ENCODE peak calls at places on chromosomes 7 and 10, in four cellular contexts. One of them, this sample, is unnamed.

GRCh38 chr7:77655836-77656455 is 40.3 kb upstream of the RSBN1L start:
- DNase-seq in ovary: no peak
- DNase-seq in sigmoid colon: no peak
- DNase-seq in M059J: peak
- DNase-seq in this sample: no peak

GRCh38 chr7:11341285-11341944 is 367.7 kb downstream of the PHF14 start:
- DNase-seq in ovary: no peak
- DNase-seq in sigmoid colon: no peak
- DNase-seq in M059J: peak
- DNase-seq in this sample: no peak

GRCh38 chr10:83229991-83230390 is 909.3 kb upstream of the GHITM start:
- DNase-seq in ovary: no peak
- DNase-seq in sigmoid colon: no peak
- DNase-seq in M059J: no peak
- DNase-seq in this sample: no peak

GRCh38 chr10:87598700-87599099 is 61.0 kb upstream of the PAPSS2 start:
- DNase-seq in ovary: no peak
- DNase-seq in sigmoid colon: no peak
- DNase-seq in M059J: no peak
- DNase-seq in this sample: no peak

GRCh38 chr7:507623-508305 is 11.9 kb downstream of the PDGFA start:
- DNase-seq in ovary: no peak
- DNase-seq in sigmoid colon: peak
- DNase-seq in M059J: no peak
- DNase-seq in this sample: peak

GRCh38 chr10:85105614-85106013 is 777.2 kb downstream of the CCSER2 start:
- DNase-seq in ovary: no peak
- DNase-seq in sigmoid colon: no peak
- DNase-seq in M059J: no peak
- DNase-seq in this sample: no peak

GRCh38 chr10:44520651-44521050 is 135.8 kb upstream of the CXCL12 start:
- DNase-seq in ovary: no peak
- DNase-seq in sigmoid colon: no peak
- DNase-seq in M059J: peak
- DNase-seq in this sample: no peak

GRCh38 chr7:129434172-129434845 is at the start of gene STRIP2:
- DNase-seq in ovary: peak
- DNase-seq in sigmoid colon: peak
- DNase-seq in M059J: peak
- DNase-seq in this sample: peak

GRCh38 chr10:13449296-13449695 is 79.5 kb downstream of the BEND7 start:
- DNase-seq in ovary: no peak
- DNase-seq in sigmoid colon: no peak
- DNase-seq in M059J: no peak
- DNase-seq in this sample: no peak

GRCh38 chr7:148898845-148899474 is 14.9 kb upstream of the EZH2 start:
- DNase-seq in ovary: no peak
- DNase-seq in sigmoid colon: no peak
- DNase-seq in M059J: no peak
- DNase-seq in this sample: no peak

GRCh38 chr10:127612-128432 is 7.4 kb upstream of the ZMYND11 start:
- DNase-seq in ovary: no peak
- DNase-seq in sigmoid colon: no peak
- DNase-seq in M059J: no peak
- DNase-seq in this sample: no peak

GRCh38 chr10:9209105-9209798 is 1154.8 kb downstream of the GATA3 start:
- DNase-seq in ovary: peak
- DNase-seq in sigmoid colon: peak
- DNase-seq in M059J: peak
- DNase-seq in this sample: peak

GRCh38 chr7:94449151-94449725 is 54.5 kb downstream of the COL1A2 start:
- DNase-seq in ovary: no peak
- DNase-seq in sigmoid colon: no peak
- DNase-seq in M059J: peak
- DNase-seq in this sample: no peak

GRCh38 chr10:89744021-89744420 is 42.6 kb downstream of the KIF20B start:
- DNase-seq in ovary: no peak
- DNase-seq in sigmoid colon: no peak
- DNase-seq in M059J: peak
- DNase-seq in this sample: no peak

GRCh38 chr10:119090026-119090808 is 9.6 kb upstream of the EIF3A start:
- DNase-seq in ovary: no peak
- DNase-seq in sigmoid colon: peak
- DNase-seq in M059J: no peak
- DNase-seq in this sample: no peak

GRCh38 chr10:103353281-103353680 is 2.3 kb upstream of the PCGF6 start:
- DNase-seq in ovary: no peak
- DNase-seq in sigmoid colon: no peak
- DNase-seq in M059J: peak
- DNase-seq in this sample: no peak